ENCODE peak calls at places on chromosome 4, in five cellular contexts. One of them, this sample, is unnamed.

GRCh38 chr4:85659626-85660213 is 184.8 kb downstream of the ARHGAP24 start:
- DNase-seq in activated B cell treated with CpG ODN at 0.5 μM for 24 hours: no peak
- DNase-seq in sciatic nerve: no peak
- DNase-seq in H9: no peak
- DNase-seq in fibroblast of mammary gland: no peak
- DNase-seq in this sample: no peak

GRCh38 chr4:2073808-2074481 is 14.8 kb downstream of the NAT8L start:
- DNase-seq in activated B cell treated with CpG ODN at 0.5 μM for 24 hours: no peak
- DNase-seq in sciatic nerve: peak
- DNase-seq in H9: peak
- DNase-seq in fibroblast of mammary gland: no peak
- DNase-seq in this sample: no peak

GRCh38 chr4:97720869-97721432 is 422.3 kb downstream of the STPG2 start:
- DNase-seq in activated B cell treated with CpG ODN at 0.5 μM for 24 hours: no peak
- DNase-seq in sciatic nerve: no peak
- DNase-seq in H9: no peak
- DNase-seq in fibroblast of mammary gland: peak
- DNase-seq in this sample: peak

GRCh38 chr4:172143605-172144314 is 330.6 kb downstream of the GALNTL6 start:
- DNase-seq in activated B cell treated with CpG ODN at 0.5 μM for 24 hours: no peak
- DNase-seq in sciatic nerve: no peak
- DNase-seq in H9: no peak
- DNase-seq in fibroblast of mammary gland: no peak
- DNase-seq in this sample: no peak

GRCh38 chr4:55386073-55386472 is 9.7 kb upstream of the TMEM165 start:
- DNase-seq in activated B cell treated with CpG ODN at 0.5 μM for 24 hours: no peak
- DNase-seq in sciatic nerve: no peak
- DNase-seq in H9: peak
- DNase-seq in fibroblast of mammary gland: peak
- DNase-seq in this sample: peak

GRCh38 chr4:2761035-2761923 is 5.1 kb upstream of the TNIP2 start:
- DNase-seq in activated B cell treated with CpG ODN at 0.5 μM for 24 hours: no peak
- DNase-seq in sciatic nerve: no peak
- DNase-seq in H9: peak
- DNase-seq in fibroblast of mammary gland: no peak
- DNase-seq in this sample: peak

GRCh38 chr4:142372570-142373300 is 473.4 kb downstream of the INPP4B start:
- DNase-seq in activated B cell treated with CpG ODN at 0.5 μM for 24 hours: no peak
- DNase-seq in sciatic nerve: no peak
- DNase-seq in H9: no peak
- DNase-seq in fibroblast of mammary gland: no peak
- DNase-seq in this sample: no peak

GRCh38 chr4:25767877-25768475 is 94.8 kb downstream of the SEL1L3 start:
- DNase-seq in activated B cell treated with CpG ODN at 0.5 μM for 24 hours: no peak
- DNase-seq in sciatic nerve: peak
- DNase-seq in H9: peak
- DNase-seq in fibroblast of mammary gland: peak
- DNase-seq in this sample: peak

GRCh38 chr4:11471613-11472012 is 42.9 kb upstream of the HS3ST1 start:
- DNase-seq in activated B cell treated with CpG ODN at 0.5 μM for 24 hours: no peak
- DNase-seq in sciatic nerve: no peak
- DNase-seq in H9: no peak
- DNase-seq in fibroblast of mammary gland: no peak
- DNase-seq in this sample: peak

GRCh38 chr4:18021470-18021719 is 160 bp downstream of the LCORL start:
- DNase-seq in activated B cell treated with CpG ODN at 0.5 μM for 24 hours: no peak
- DNase-seq in sciatic nerve: no peak
- DNase-seq in H9: no peak
- DNase-seq in fibroblast of mammary gland: no peak
- DNase-seq in this sample: no peak

GRCh38 chr4:100016191-100016590 is 66.1 kb upstream of the H2AZ1 start:
- DNase-seq in activated B cell treated with CpG ODN at 0.5 μM for 24 hours: no peak
- DNase-seq in sciatic nerve: no peak
- DNase-seq in H9: no peak
- DNase-seq in fibroblast of mammary gland: no peak
- DNase-seq in this sample: no peak

GRCh38 chr4:122796801-122797404 is 29.7 kb upstream of the FGF2 start:
- DNase-seq in activated B cell treated with CpG ODN at 0.5 μM for 24 hours: no peak
- DNase-seq in sciatic nerve: no peak
- DNase-seq in H9: peak
- DNase-seq in fibroblast of mammary gland: no peak
- DNase-seq in this sample: no peak

GRCh38 chr4:152514356-152514755 is 21.5 kb downstream of the FBXW7 start:
- DNase-seq in activated B cell treated with CpG ODN at 0.5 μM for 24 hours: no peak
- DNase-seq in sciatic nerve: no peak
- DNase-seq in H9: no peak
- DNase-seq in fibroblast of mammary gland: no peak
- DNase-seq in this sample: no peak

GRCh38 chr4:111780965-111781364 is 364.3 kb upstream of the FAM241A start:
- DNase-seq in activated B cell treated with CpG ODN at 0.5 μM for 24 hours: no peak
- DNase-seq in sciatic nerve: no peak
- DNase-seq in H9: no peak
- DNase-seq in fibroblast of mammary gland: no peak
- DNase-seq in this sample: no peak

GRCh38 chr4:3311489-3312171 is 18.8 kb downstream of the RGS12 start:
- DNase-seq in activated B cell treated with CpG ODN at 0.5 μM for 24 hours: no peak
- DNase-seq in sciatic nerve: no peak
- DNase-seq in H9: no peak
- DNase-seq in fibroblast of mammary gland: no peak
- DNase-seq in this sample: no peak

GRCh38 chr4:122341906-122342305 is 36.9 kb upstream of the ADAD1 start:
- DNase-seq in activated B cell treated with CpG ODN at 0.5 μM for 24 hours: no peak
- DNase-seq in sciatic nerve: no peak
- DNase-seq in H9: no peak
- DNase-seq in fibroblast of mammary gland: peak
- DNase-seq in this sample: peak

GRCh38 chr4:105951198-105951597 is 55.9 kb downstream of the NPNT start:
- DNase-seq in activated B cell treated with CpG ODN at 0.5 μM for 24 hours: no peak
- DNase-seq in sciatic nerve: no peak
- DNase-seq in H9: no peak
- DNase-seq in fibroblast of mammary gland: peak
- DNase-seq in this sample: no peak

GRCh38 chr4:148044889-148045352 is 313.0 kb downstream of the ARHGAP10 start:
- DNase-seq in activated B cell treated with CpG ODN at 0.5 μM for 24 hours: no peak
- DNase-seq in sciatic nerve: no peak
- DNase-seq in H9: no peak
- DNase-seq in fibroblast of mammary gland: no peak
- DNase-seq in this sample: peak

GRCh38 chr4:31408136-31408535 is 688.0 kb downstream of the PCDH7 start:
- DNase-seq in activated B cell treated with CpG ODN at 0.5 μM for 24 hours: no peak
- DNase-seq in sciatic nerve: no peak
- DNase-seq in H9: no peak
- DNase-seq in fibroblast of mammary gland: no peak
- DNase-seq in this sample: no peak

GRCh38 chr4:109302366-109303140 is at the start of gene COL25A1:
- DNase-seq in activated B cell treated with CpG ODN at 0.5 μM for 24 hours: no peak
- DNase-seq in sciatic nerve: peak
- DNase-seq in H9: peak
- DNase-seq in fibroblast of mammary gland: peak
- DNase-seq in this sample: peak

This sample was measured in dermis blood vessel endothelial cell.